ENCODE peak calls at places on chromosomes 13 and 19, in six cellular contexts. W, N, P, O, G and A are unnamed samples.
A peak's percentile ranks its signal among the peaks of the same experiment; 100 is the strongest.

GRCh38 chr19:24033308-24033961 is 53.6 kb upstream of the ZNF254 start:
- DNase-seq in O (peak; percentile 83), P (peak; percentile 95), W (peak; percentile 94), N (peak; percentile 78), G (peak; percentile 96), A (peak; percentile 91)

GRCh38 chr13:44380404-44381165 is 7.0 kb downstream of the SERP2 start:
- DNase-seq in G (peak; percentile 35), N (no peak), P (no peak), W (no peak), O (no peak), A (peak; percentile 48)

GRCh38 chr13:46050771-46051170 is 1.8 kb downstream of the ZC3H13 start:
- DNase-seq in G (no peak), O (no peak), N (no peak), W (no peak), P (no peak), A (no peak)

GRCh38 chr19:42479736-42480135 is 37.0 kb upstream of the CXCL17 start:
- DNase-seq in N (no peak), G (no peak), W (no peak), O (no peak), P (no peak), A (no peak)

GRCh38 chr19:737591-738093 is 13.3 kb upstream of the MISP start:
- DNase-seq in G (peak; percentile 12), P (no peak), O (peak; percentile 56), N (no peak), W (peak; percentile 93), A (peak; percentile 16)

GRCh38 chr13:21948781-21949474 is 278.1 kb downstream of the FGF9 start:
- DNase-seq in P (no peak), N (no peak), W (no peak), O (no peak), G (no peak), A (no peak)

GRCh38 chr13:79393564-79394249 is 12.3 kb downstream of the RBM26 start:
- DNase-seq in G (peak; percentile 58), P (no peak), N (no peak), W (no peak), O (no peak), A (no peak)

GRCh38 chr19:33467851-33468250 is 53.7 kb downstream of the PEPD start:
- DNase-seq in W (no peak), O (no peak), N (no peak), G (no peak), P (no peak), A (no peak)

GRCh38 chr19:43700368-43701015 is 15.4 kb upstream of the IRGC start:
- DNase-seq in P (peak; percentile 25), N (peak; percentile 2), O (no peak), W (no peak), G (peak; percentile 85), A (peak; percentile 84)

GRCh38 chr19:14497347-14497921 is 1.5 kb upstream of the GIPC1 start:
- DNase-seq in N (peak; percentile 70), P (no peak), W (peak; percentile 29), O (peak; percentile 64), G (no peak), A (no peak)

GRCh38 chr19:33447336-33448158 is 74.0 kb downstream of the CEBPG start:
- DNase-seq in W (no peak), N (no peak), P (peak; percentile 37), O (no peak), G (no peak), A (no peak)

GRCh38 chr13:47908200-47908902 is 92.7 kb downstream of the SUCLA2 start:
- DNase-seq in G (peak; percentile 78), N (no peak), P (no peak), O (no peak), W (no peak), A (peak; percentile 76)

GRCh38 chr13:106143930-106144709 is 391.3 kb downstream of the EFNB2 start:
- DNase-seq in O (peak; percentile 14), G (no peak), W (peak; percentile 27), N (no peak), P (peak; percentile 71), A (no peak)

GRCh38 chr13:30808600-30808999 is 73.3 kb downstream of the ALOX5AP start:
- DNase-seq in W (no peak), N (no peak), P (no peak), O (no peak), G (no peak), A (no peak)